ENCODE peak calls at places on chromosomes 6 and 20, in eight cellular contexts. J is effector memory CD4-positive, alpha-beta T cell; Y is tibial nerve; A is Peyer's patch; T is psoas muscle; L is lung; M is right lobe of liver; O is stomach. C is an unnamed sample. For H3K9me3, the result is how much of the 10 kb centered on the place peaks cover.

GRCh38 chr20:25090492-25091429 is 8.8 kb upstream of the VSX1 start:
- DNase-seq in J (peak), T (peak), M (no peak), Y (no peak), O (no peak), L (no peak), A (peak), C (peak)

GRCh38 chr20:47289989-47290388 is 66.5 kb downstream of the ZMYND8 start:
- DNase-seq in O (no peak), M (no peak), A (no peak), Y (no peak), J (no peak), L (no peak), T (no peak), C (no peak)

GRCh38 chr20:30912006-30912660 is 345.3 kb upstream of the DEFB115 start:
- DNase-seq in T (no peak), A (no peak), M (no peak), L (no peak), J (no peak), O (no peak), Y (no peak), C (no peak)

GRCh38 chr6:88780714-88781389 is 182.6 kb downstream of the RNGTT start:
- DNase-seq in J (peak), Y (peak), O (no peak), M (peak), T (no peak), L (peak), A (peak), C (peak)

GRCh38 chr6:53975966-53976610 is 135.2 kb upstream of the MLIP start:
- DNase-seq in O (no peak), A (no peak), M (no peak), Y (no peak), J (no peak), L (no peak), T (no peak), C (no peak)

GRCh38 chr6:101402618-101403002 is 9.1 kb downstream of the GRIK2 start:
- DNase-seq in J (no peak), L (no peak), Y (no peak), O (no peak), M (no peak), T (peak), A (no peak), C (no peak)

GRCh38 chr6:4441981-4442434 is 306.6 kb upstream of the ECI2 start:
- DNase-seq in L (no peak), M (no peak), A (no peak), Y (no peak), T (no peak), J (no peak), O (no peak), C (no peak)

GRCh38 chr6:52074155-52074554 is 13.3 kb downstream of the PKHD1 start:
- DNase-seq in T (no peak), L (no peak), A (no peak), J (no peak), M (no peak), Y (no peak), O (no peak), C (no peak)

GRCh38 chr6:68226460-68226859 is 408.6 kb upstream of the ADGRB3 start:
- DNase-seq in J (no peak), L (no peak), O (no peak), T (no peak), A (no peak), M (no peak), Y (no peak), C (no peak)

GRCh38 chr6:96727144-96727543 is 110.1 kb downstream of the GPR63 start:
- DNase-seq in L (no peak), A (no peak), T (no peak), Y (no peak), M (no peak), J (no peak), O (no peak), C (no peak)

GRCh38 chr6:153012856-153013255 is 10.3 kb upstream of the MTRF1L start:
- DNase-seq in L (no peak), T (no peak), O (no peak), Y (no peak), A (no peak), J (no peak), M (no peak), C (no peak)

GRCh38 chr6:3912366-3913076 is 63.3 kb downstream of the FAM50B start:
- DNase-seq in M (no peak), O (no peak), J (no peak), L (no peak), T (no peak), Y (no peak), A (no peak), C (no peak)

GRCh38 chr6:10099086-10099499 is 315.8 kb downstream of the TFAP2A start:
- DNase-seq in L (no peak), T (no peak), A (no peak), Y (no peak), O (peak), J (no peak), M (no peak), C (peak)

GRCh38 chr20:63690898-63691710 is 5.3 kb upstream of the TNFRSF6B start:
- DNase-seq in T (peak), M (no peak), J (no peak), O (no peak), A (no peak), L (no peak), Y (no peak), C (no peak)

GRCh38 chr6:31568537-31568961 is 3.5 kb upstream of the LTA start:
- DNase-seq in T (no peak), O (no peak), Y (no peak), M (no peak), J (peak), L (no peak), A (peak), C (no peak)

GRCh38 chr6:133701633-133702331 is 187.1 kb upstream of the TCF21 start:
- DNase-seq in A (no peak), T (no peak), L (no peak), O (no peak), M (no peak), Y (no peak), J (no peak), C (peak)

GRCh38 chr6:43303751-43304331 is 4.8 kb downstream of the CRIP3 start:
- DNase-seq in Y (no peak), M (no peak), O (no peak), J (no peak), L (no peak), T (no peak), A (no peak), C (no peak)

GRCh38 chr20:53935353-53936084 is 134.9 kb downstream of the BCAS1 start:
- DNase-seq in L (no peak), Y (no peak), M (no peak), J (no peak), A (no peak), T (no peak), O (no peak), C (no peak)

GRCh38 chr20:53937330-53937729 is 133.1 kb downstream of the BCAS1 start:
- DNase-seq in A (no peak), M (no peak), J (no peak), O (no peak), T (no peak), Y (no peak), L (no peak), C (no peak)

GRCh38 chr20:53931597-53931996 is 138.8 kb downstream of the BCAS1 start:
- DNase-seq in M (no peak), A (no peak), T (no peak), Y (no peak), L (no peak), J (no peak), O (no peak), C (no peak)

GRCh38 chr20:53933232-53933846 is 137.1 kb downstream of the BCAS1 start:
- DNase-seq in M (no peak), O (no peak), L (no peak), A (no peak), Y (no peak), T (no peak), J (no peak), C (no peak)

DNA sequence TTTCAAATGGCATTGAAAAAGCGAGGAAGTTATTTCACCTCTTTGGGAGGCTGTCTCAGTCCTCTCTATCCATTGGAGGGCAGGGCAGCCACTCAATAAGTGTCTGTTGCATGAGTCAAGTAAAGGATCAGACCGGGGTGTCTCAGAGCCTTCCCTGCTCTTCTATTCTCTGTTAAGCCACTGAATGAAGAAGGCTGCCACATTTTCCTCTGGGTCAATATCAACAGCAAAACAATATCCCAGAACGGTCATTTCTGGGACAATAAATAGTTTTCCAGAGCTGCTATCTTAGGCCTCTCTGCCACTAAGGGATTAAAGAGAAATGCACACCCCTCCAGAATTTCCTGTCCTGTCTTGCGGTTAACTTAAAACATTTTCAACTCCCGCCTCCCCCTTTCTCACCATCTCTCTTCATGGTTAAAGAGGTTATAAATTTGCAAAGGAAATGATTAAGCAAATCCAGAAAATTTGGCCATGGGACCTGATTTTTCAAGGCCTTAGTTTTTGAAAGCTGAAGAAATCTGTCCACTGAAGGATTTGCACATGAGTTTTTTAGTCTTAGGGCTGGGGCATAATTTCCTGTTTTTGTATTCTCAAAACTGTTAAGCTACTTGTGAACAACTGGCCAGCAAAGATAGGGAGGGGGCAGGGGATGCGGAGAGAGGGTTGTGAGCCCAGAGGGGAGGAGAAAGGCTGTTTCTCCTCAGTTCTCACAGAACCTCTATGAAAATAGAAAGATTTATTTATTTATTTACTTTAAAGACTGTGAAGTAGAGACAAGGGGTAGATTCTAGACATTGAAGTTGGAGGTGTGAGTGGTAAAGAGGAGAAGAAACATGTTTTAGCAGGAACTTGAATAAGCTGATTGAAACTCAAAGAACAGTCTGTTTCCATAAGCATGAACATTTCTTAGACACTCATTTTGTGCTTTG is 135.7 kb downstream of the BCAS1 start:
- DNase-seq in J (no peak), T (no peak), Y (no peak), A (peak), O (no peak), M (no peak), L (no peak), C (no peak)
- H3K4me3 ChIP-seq in J (no peak), T (no peak), Y (no peak), A (no peak), O (no peak), M (no peak), L (no peak), C (no peak)

DNA sequence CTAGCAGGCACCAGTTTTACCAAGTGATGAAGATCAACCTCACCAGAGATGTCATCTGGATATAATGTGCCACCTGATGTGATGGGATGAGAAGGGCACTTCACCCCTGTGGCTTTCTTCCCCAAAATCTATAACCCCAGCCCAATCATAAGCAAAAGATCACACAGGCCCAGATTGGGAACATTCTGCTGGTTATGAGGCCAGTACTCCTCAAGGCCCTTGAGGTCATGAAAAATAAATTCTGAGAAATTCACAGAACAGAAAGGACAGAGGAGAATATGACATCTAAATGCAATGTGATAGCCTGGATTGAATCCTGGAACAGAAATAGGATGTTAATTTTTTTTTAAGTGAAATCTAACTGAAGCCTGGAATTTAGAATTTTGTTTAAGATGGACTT is 243.5 kb downstream of the CBLN4 start:
- DNase-seq in Y (no peak), M (no peak), A (no peak), O (no peak), T (no peak), J (no peak), L (no peak), C (no peak)
- H3K9me3 ChIP-seq in Y (under half), M (under half), A (under half), O (under half), T (under half), J (under half), L (under half), C (under half)

DNA sequence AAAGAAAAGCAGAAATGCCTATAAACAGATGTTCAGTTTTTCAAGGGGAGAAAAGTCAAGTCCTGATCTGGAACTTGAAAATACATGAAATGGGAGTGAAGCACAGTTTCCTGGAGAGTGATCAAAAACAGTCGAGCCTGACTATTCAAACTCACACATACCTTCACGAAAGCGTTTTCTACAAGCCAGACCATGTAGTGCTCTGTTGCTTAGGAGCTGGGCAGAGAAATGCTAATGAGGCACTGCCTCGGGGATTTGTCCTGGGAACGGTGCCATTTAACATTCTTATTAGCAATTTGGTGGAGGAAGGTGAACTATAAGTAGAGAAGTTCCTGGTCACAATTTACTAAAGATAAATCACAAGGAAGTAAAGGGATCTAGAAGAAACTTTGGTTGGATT is 5.9 kb downstream of the NHSL1 start:
- DNase-seq in O (no peak), M (no peak), L (peak), J (no peak), T (no peak), A (no peak), Y (no peak), C (peak)
- H3K27ac ChIP-seq in O (peak), M (no peak), L (peak), J (no peak), T (no peak), A (peak), Y (no peak), C (peak)

DNA sequence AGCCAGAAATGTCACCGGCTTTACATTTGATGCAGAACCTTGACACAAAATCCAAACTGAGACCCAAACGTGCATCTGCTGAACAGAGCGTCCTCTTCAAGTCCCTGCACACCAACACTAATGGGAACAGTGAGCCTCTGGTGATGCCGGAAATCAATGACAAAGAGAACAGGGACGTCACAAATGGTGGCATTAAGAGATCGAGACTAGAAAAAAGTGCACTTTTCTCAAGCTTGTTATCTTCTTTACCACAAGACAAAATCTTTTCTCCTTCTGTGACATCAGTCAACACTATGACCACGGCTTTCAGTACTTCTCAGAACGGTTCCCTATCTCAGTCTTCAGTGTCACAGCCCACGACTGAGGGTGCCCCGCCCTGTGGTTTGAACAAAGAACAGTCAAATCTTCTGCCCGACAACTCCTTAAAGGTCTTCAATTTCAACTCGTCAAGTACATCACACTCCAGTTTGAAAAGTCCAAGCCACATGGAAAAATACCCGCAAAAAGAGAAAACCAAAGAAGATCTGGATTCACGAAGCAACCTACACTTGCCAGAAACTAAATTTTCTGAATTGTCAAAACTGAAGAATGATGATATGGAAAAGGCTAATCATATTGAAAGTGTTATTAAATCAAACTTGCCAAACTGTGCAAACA is 108.5 kb downstream of the RTN4IP1 start:
- DNase-seq in Y (no peak), T (no peak), L (no peak), M (no peak), O (peak), A (peak), J (peak), C (peak)
- H3K4me3 ChIP-seq in Y (no peak), T (no peak), L (no peak), M (no peak), O (peak), A (peak), J (peak), C (peak)